ENCODE peak calls at places on chromosome 21, in four cellular contexts. P is K562, I is HCT116, G is H1. L is an unnamed sample.

GRCh38 chr21:37060296-37060695 is 12.6 kb downstream of the PIGP start:
- DNase-seq in P (no peak), I (peak), G (no peak), L (peak)

GRCh38 chr21:39022035-39022900 is 161.0 kb downstream of the PSMG1 start:
- DNase-seq in P (no peak), I (no peak), G (no peak), L (no peak)

GRCh38 chr21:17191346-17191993 is 321.4 kb upstream of the CXADR start:
- DNase-seq in P (no peak), I (no peak), G (no peak), L (no peak)

GRCh38 chr21:32772281-32773047 is 909 bp upstream of the PAXBP1 start:
- DNase-seq in P (peak), I (no peak), G (no peak), L (no peak)

GRCh38 chr21:38649120-38649519 is 150.8 kb upstream of the ERG start:
- DNase-seq in P (no peak), G (no peak), I (no peak), L (no peak)

GRCh38 chr21:34077888-34078287 is 4.5 kb downstream of the MRPS6 start:
- DNase-seq in P (no peak), G (no peak), I (no peak), L (no peak)

GRCh38 chr21:14581902-14582457 is 35.9 kb upstream of the SAMSN1 start:
- DNase-seq in G (no peak), I (no peak), P (no peak), L (no peak)

GRCh38 chr21:37766104-37766503 is 150.2 kb downstream of the KCNJ6 start:
- DNase-seq in I (no peak), G (no peak), P (no peak), L (no peak)

GRCh38 chr21:14120091-14120734 is 90.5 kb downstream of the LIPI start:
- DNase-seq in P (peak), G (peak), I (no peak), L (peak)

DNA sequence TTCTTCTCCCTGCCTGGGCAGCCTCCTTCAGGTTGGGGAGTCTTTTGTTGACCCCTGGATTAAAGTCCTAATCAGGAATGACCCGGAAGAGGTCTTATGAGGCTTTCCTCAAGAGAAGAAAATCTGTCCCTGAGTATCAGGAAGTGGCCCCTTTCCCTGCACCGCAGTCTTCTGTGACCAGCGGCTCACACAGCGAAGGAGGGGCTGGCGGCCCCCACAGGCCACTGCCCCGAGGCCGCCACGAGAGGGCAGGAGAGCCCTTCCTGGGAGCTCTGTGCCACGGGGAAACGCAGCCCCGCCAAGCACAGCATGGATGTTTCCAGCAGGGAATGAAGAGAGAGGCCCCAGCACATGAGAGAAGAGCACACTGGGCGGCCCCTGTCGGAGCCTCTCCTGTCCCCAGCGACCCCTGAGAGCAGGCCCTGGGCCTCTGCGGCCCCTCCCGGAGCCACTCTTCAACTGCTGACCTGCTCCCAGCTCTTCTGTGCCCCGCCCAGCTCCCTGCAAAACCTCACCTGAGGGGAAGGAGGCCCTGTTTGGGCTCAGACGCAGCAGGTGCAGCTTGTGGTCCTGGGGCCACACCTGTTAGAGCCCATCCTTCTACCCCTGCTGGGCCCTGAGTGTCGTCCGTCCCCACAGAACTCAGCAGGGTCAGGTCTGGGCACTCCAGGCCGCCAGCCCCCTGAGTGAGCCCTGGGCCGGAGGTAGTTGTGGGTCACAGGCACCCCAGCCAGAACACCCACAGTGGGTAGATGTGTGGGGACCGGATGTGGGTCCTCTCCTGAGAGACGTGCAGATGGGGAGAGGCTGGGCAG is 4.9 kb upstream of the POFUT2 start:
- DNase-seq in P (peak), I (peak), G (peak), L (peak)
- TF ChIP-seq POLR2AphosphoS5 in P (no peak), I (peak), G (no peak), L (no peak)

GRCh38 chr21:20997308-20997632 is 939 bp upstream of the NCAM2 start:
- DNase-seq in G (peak), I (no peak), P (no peak), L (no peak)
- TF ChIP-seq EZH2 in G (peak), I (no peak), P (no peak), L (no peak)

GRCh38 chr21:43812139-43812821 is 22.9 kb downstream of the RRP1 start:
- DNase-seq in P (no peak), G (no peak), I (no peak), L (no peak)

GRCh38 chr21:43811262-43812105 is 22.1 kb downstream of the RRP1 start:
- DNase-seq in I (no peak), P (no peak), G (no peak), L (no peak)

GRCh38 chr21:43809853-43810504 is 20.6 kb downstream of the RRP1 start:
- DNase-seq in G (no peak), I (no peak), P (no peak), L (no peak)

GRCh38 chr21:43809346-43809799 is 20.0 kb downstream of the RRP1 start:
- DNase-seq in P (no peak), I (no peak), G (no peak), L (no peak)

GRCh38 chr21:43810505-43811261 is 21.3 kb downstream of the RRP1 start:
- DNase-seq in P (peak), G (peak), I (peak), L (no peak)
- H3K4me3 ChIP-seq in P (no peak), G (no peak), I (no peak), L (peak)

GRCh38 chr21:16102113-16102512 is 372.3 kb downstream of the USP25 start:
- DNase-seq in G (no peak), I (no peak), P (no peak), L (no peak)
- TF ChIP-seq POLR2AphosphoS5 in G (no peak), I (no peak), P (no peak), L (no peak)